ENCODE peak calls at places on chromosomes 6 and 20, in eight cellular contexts. L, W, S, Q, G, T, K and M are unnamed samples.
A peak's percentile ranks its signal among the peaks of the same experiment; 100 is the strongest.

GRCh38 chr6:164107297-164107995 is 692.9 kb downstream of the QKI start:
- DNase-seq in S (no peak), Q (no peak), W (no peak), G (no peak), T (peak; percentile 2), L (peak; percentile 58), K (no peak), M (no peak)

GRCh38 chr20:53322651-53323050 is 271.0 kb downstream of the ZNF217 start:
- DNase-seq in S (no peak), K (no peak), Q (no peak), G (no peak), T (peak; percentile 37), L (peak; percentile 2), W (no peak), M (no peak)

GRCh38 chr6:3696525-3696924 is 55.0 kb downstream of the PXDC1 start:
- DNase-seq in G (no peak), Q (no peak), S (no peak), K (no peak), T (peak; percentile 21), W (no peak), L (peak; percentile 50), M (no peak)

GRCh38 chr20:44961868-44962267 is 1.7 kb upstream of the TOMM34 start:
- DNase-seq in L (peak; percentile 21), T (peak; percentile 82), Q (no peak), K (no peak), S (no peak), W (no peak), G (no peak), M (no peak)

GRCh38 chr6:144150673-144151009 is 324 bp downstream of the STX11 start:
- DNase-seq in T (peak; percentile 56), Q (no peak), W (peak; percentile 84), S (no peak), L (no peak), G (peak; percentile 27), K (peak; percentile 13), M (peak; percentile 77)

GRCh38 chr6:7505196-7505699 is 36.2 kb upstream of the DSP start:
- DNase-seq in W (peak; percentile 96), L (peak; percentile 60), G (peak; percentile 9), K (peak; percentile 21), S (no peak), T (peak; percentile 89), Q (peak; percentile 89), M (no peak)

GRCh38 chr20:23048283-23049200 is 930 bp downstream of the THBD start:
- DNase-seq in W (peak; percentile 90), Q (peak; percentile 86), L (peak; percentile 40), S (peak; percentile 75), T (peak; percentile 78), G (peak; percentile 24), K (peak; percentile 30), M (peak; percentile 88)

GRCh38 chr6:3228046-3228671 is 706 bp upstream of the TUBB2B start:
- DNase-seq in K (peak; percentile 44), W (peak; percentile 94), T (no peak), L (no peak), Q (peak; percentile 82), S (no peak), G (peak; percentile 81), M (no peak)

GRCh38 chr20:62069741-62070216 is 4.1 kb upstream of the TAF4 start:
- DNase-seq in Q (no peak), W (no peak), L (peak; percentile 33), S (no peak), K (peak; percentile 60), T (peak; percentile 87), G (no peak), M (no peak)

GRCh38 chr6:144007455-144007778 is 642 bp downstream of the PLAGL1 start:
- DNase-seq in T (no peak), L (no peak), G (no peak), W (no peak), S (no peak), K (no peak), Q (no peak), M (no peak)

GRCh38 chr6:101163611-101164010 is 229.9 kb upstream of the GRIK2 start:
- DNase-seq in G (no peak), S (no peak), K (no peak), W (no peak), T (no peak), Q (no peak), L (peak; percentile 6), M (no peak)

GRCh38 chr6:17167327-17167979 is 65.6 kb downstream of the STMND1 start:
- DNase-seq in W (peak; percentile 93), L (peak; percentile 57), T (peak; percentile 75), G (peak; percentile 30), K (peak; percentile 65), S (no peak), Q (no peak), M (no peak)

GRCh38 chr6:37704923-37705238 is 7.2 kb upstream of the MDGA1 start:
- DNase-seq in T (no peak), L (no peak), K (no peak), Q (no peak), W (no peak), G (no peak), S (no peak), M (no peak)

GRCh38 chr6:150924808-150925654 is 59.5 kb downstream of the MTHFD1L start:
- DNase-seq in G (no peak), S (no peak), Q (no peak), T (peak; percentile 78), L (peak; percentile 75), W (no peak), K (no peak), M (no peak)

GRCh38 chr6:130517444-130517931 is 151.7 kb downstream of the TMEM200A start:
- DNase-seq in Q (no peak), G (no peak), W (no peak), S (no peak), T (peak; percentile 46), L (no peak), K (no peak), M (no peak)

GRCh38 chr20:19074828-19075516 is 137.5 kb upstream of the SLC24A3 start:
- DNase-seq in T (no peak), S (no peak), L (no peak), Q (no peak), G (no peak), K (no peak), W (no peak), M (no peak)

GRCh38 chr20:325889-326644 is 715 bp downstream of the SOX12 start:
- DNase-seq in G (peak; percentile 72), T (peak; percentile 84), W (peak; percentile 89), S (peak; percentile 89), Q (peak; percentile 91), L (peak; percentile 76), K (peak; percentile 73), M (peak; percentile 86)

GRCh38 chr6:27415898-27416297 is 27.3 kb downstream of the ZNF391 start:
- DNase-seq in G (no peak), T (peak; percentile 2), S (no peak), L (no peak), K (no peak), Q (no peak), W (no peak), M (no peak)

GRCh38 chr6:78810698-78811097 is 56.7 kb upstream of the IRAK1BP1 start:
- DNase-seq in W (no peak), L (peak; percentile 17), T (peak; percentile 83), Q (no peak), K (no peak), G (no peak), S (no peak), M (no peak)

GRCh38 chr6:147001621-147002020 is 202.6 kb upstream of the STXBP5 start:
- DNase-seq in G (no peak), S (no peak), K (no peak), T (peak; percentile 53), L (peak; percentile 25), Q (no peak), W (no peak), M (no peak)

GRCh38 chr6:77173472-77174074 is 289.7 kb downstream of the HTR1B start:
- DNase-seq in L (peak; percentile 39), W (peak; percentile 81), K (no peak), T (peak; percentile 20), G (no peak), S (no peak), Q (peak; percentile 39), M (no peak)

GRCh38 chr6:46419576-46420002 is 71.7 kb downstream of the RCAN2 start:
- DNase-seq in L (peak; percentile 78), T (peak; percentile 86), K (peak; percentile 66), G (peak; percentile 47), S (peak; percentile 66), Q (no peak), W (peak; percentile 75), M (no peak)

GRCh38 chr6:108945686-108946158 is 97.5 kb downstream of the ARMC2 start:
- DNase-seq in S (peak; percentile 90), L (peak; percentile 86), Q (peak; percentile 89), T (peak; percentile 83), G (no peak), W (peak; percentile 69), K (peak; percentile 52), M (peak; percentile 69)

DNA sequence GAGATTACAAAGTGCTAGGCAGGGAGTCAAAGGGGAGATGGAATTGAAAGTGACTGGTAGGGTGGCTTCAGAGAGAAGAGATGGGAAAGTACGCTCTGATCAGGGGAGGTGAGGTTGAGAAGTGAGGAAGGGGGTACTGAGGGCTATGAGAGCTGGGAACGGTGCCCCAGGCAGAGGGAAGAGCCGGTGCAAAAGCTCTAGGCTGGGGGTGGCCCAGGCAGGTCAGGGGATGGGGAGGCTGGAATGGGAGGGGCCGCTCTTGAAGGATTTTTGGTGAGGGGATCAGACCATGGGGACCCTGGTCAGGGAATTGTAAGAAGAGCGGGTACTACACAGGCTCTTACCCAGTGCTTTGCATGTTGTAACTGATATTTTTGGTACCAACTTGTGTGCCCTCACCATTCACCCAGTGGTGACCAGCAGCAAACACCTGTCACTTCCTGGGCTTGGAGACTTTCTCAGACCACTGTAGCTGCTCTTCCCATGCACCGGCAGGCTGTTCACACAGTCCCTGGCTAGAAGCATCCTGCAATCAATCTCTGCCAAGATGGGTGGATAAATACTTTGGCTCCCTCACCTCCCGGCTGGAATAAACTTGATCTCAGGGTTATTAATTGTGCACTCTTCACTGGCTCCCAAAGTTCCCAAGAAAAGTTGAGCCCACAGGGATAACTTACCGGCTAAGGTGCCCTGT is 24.0 kb downstream of the PCK1 start:
- DNase-seq in S (no peak), W (no peak), Q (peak; percentile 48), G (no peak), L (no peak), T (no peak), K (no peak), M (no peak)
- H3K4me1 ChIP-seq in S (peaks cover 50% of the 10 kb centered on the region), W (no peaks in the 10 kb centered on the region), Q (peaks cover 78% of the 10 kb centered on the region), G (peaks cover 3% of the 10 kb centered on the region), L (no peaks in the 10 kb centered on the region), T (no peaks in the 10 kb centered on the region), K (no peaks in the 10 kb centered on the region), M (peaks cover 19% of the 10 kb centered on the region)

GRCh38 chr6:14894105-14894504 is 351.8 kb upstream of the JARID2 start:
- DNase-seq in W (no peak), G (no peak), S (no peak), T (no peak), L (no peak), K (no peak), Q (no peak), M (no peak)
- H3K9me3 ChIP-seq in W (peaks cover 19% of the 10 kb centered on the region), G (no peaks in the 10 kb centered on the region), S (no peaks in the 10 kb centered on the region), T (no peaks in the 10 kb centered on the region), L (no peaks in the 10 kb centered on the region), K (no peaks in the 10 kb centered on the region), Q (no peaks in the 10 kb centered on the region), M (no peaks in the 10 kb centered on the region)

GRCh38 chr6:6331393-6331792 is 10.9 kb upstream of the F13A1 start:
- DNase-seq in Q (no peak), S (no peak), T (no peak), K (no peak), W (no peak), G (no peak), L (no peak), M (no peak)
- H3K4me1 ChIP-seq in Q (no peaks in the 10 kb centered on the region), S (no peaks in the 10 kb centered on the region), T (no peaks in the 10 kb centered on the region), K (no peaks in the 10 kb centered on the region), W (no peaks in the 10 kb centered on the region), G (peaks cover 3% of the 10 kb centered on the region), L (peaks cover 23% of the 10 kb centered on the region), M (no peaks in the 10 kb centered on the region)

GRCh38 chr6:170082067-170082466 is 208.8 kb downstream of the DLL1 start:
- DNase-seq in W (peak; percentile 35), T (no peak), K (peak; percentile 4), S (no peak), L (no peak), G (no peak), Q (peak; percentile 57), M (no peak)
- H3K9me3 ChIP-seq in W (no peaks in the 10 kb centered on the region), T (no peaks in the 10 kb centered on the region), K (no peaks in the 10 kb centered on the region), S (no peaks in the 10 kb centered on the region), L (no peaks in the 10 kb centered on the region), G (no peaks in the 10 kb centered on the region), Q (no peaks in the 10 kb centered on the region), M (no peaks in the 10 kb centered on the region)